ENCODE peak calls at places on chromosomes 1 and 21, in four cellular contexts. W is GM12878, U is HepG2, G is K562. M is an unnamed sample.

GRCh38 chr1:210707300-210707699 is 378.6 kb downstream of the HHAT start:
- DNase-seq in W (no peak), G (no peak), U (no peak), M (no peak)

GRCh38 chr21:20739421-20739820 is 258.8 kb upstream of the NCAM2 start:
- DNase-seq in W (no peak), G (peak), U (no peak), M (peak)

GRCh38 chr1:77484334-77484733 is 198.1 kb downstream of the ZZZ3 start:
- DNase-seq in U (no peak), G (no peak), W (no peak), M (no peak)

GRCh38 chr1:17460265-17460664 is 20.8 kb upstream of the RCC2 start:
- DNase-seq in W (no peak), U (no peak), G (peak), M (no peak)

GRCh38 chr1:155320661-155321576 is at the start of gene RUSC1:
- DNase-seq in U (no peak), W (no peak), G (peak), M (peak)

GRCh38 chr1:66312316-66312715 is 221.6 kb upstream of the SGIP1 start:
- DNase-seq in G (no peak), W (no peak), U (no peak), M (no peak)

GRCh38 chr21:45378258-45378966 is 26.6 kb upstream of the COL18A1 start:
- DNase-seq in G (no peak), W (no peak), U (no peak), M (peak)

GRCh38 chr1:46247433-46248121 is at the start of gene RAD54L:
- DNase-seq in W (peak), U (peak), G (peak), M (peak)

GRCh38 chr1:85575363-85575995 is 5.1 kb upstream of the CCN1 start:
- DNase-seq in W (no peak), U (no peak), G (no peak), M (no peak)

GRCh38 chr1:85576256-85576641 is 4.3 kb upstream of the CCN1 start:
- DNase-seq in U (no peak), G (no peak), W (no peak), M (no peak)

GRCh38 chr1:85577421-85578320 is 2.9 kb upstream of the CCN1 start:
- DNase-seq in G (no peak), U (no peak), W (no peak), M (no peak)

GRCh38 chr1:85578321-85579295 is 2.0 kb upstream of the CCN1 start:
- DNase-seq in U (peak), W (no peak), G (no peak), M (no peak)

DNA sequence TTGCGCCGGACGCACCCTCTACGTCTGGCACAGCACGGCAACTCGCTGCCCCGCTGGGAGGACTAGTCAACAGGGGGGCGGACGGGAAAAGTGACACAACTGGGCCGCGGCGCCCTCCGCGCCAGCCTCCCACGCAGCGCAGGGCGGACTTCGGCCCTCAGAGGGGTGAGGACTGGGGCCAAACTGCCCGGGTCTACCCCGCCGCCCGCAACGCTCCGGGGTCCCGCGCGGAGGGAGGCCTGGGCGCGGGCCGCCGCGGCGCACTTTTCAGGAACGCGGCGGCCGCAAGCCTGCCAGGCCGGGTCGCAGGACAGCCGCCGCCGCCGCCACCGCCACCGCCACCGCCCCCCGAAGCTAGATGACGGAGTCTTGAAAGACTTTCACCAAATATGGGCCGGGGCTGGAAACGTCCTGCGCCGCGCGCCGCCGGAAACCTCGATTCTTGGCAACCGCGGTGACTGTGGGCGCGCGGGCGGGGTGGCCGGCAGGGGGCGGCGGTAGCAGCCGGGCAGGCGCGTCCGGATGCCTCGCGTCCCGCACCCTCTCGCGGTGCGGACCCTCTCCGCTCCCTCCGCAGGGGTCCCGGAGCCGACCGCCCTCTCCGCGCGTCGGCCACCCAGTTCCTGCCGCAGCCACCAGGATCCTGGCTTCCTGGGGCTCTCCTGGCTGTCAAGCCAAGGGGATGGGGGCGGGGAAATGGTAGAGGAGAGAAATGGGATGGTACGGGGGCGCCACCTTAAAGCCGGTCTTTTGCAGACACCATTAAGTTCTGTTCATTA is 3.7 kb upstream of the CCN1 start:
- DNase-seq in U (peak), W (no peak), G (peak), M (peak)
- TF ChIP-seq CREB1 in U (no peak), W (peak), G (peak), M (no peak)

GRCh38 chr21:43881283-43881682 is 16.3 kb downstream of the AGPAT3 start:
- DNase-seq in U (no peak), W (no peak), G (no peak), M (no peak)

GRCh38 chr21:43879348-43880110 is 14.5 kb downstream of the AGPAT3 start:
- DNase-seq in G (no peak), W (no peak), U (no peak), M (no peak)

GRCh38 chr21:43877936-43878575 is 13.0 kb downstream of the AGPAT3 start:
- DNase-seq in W (no peak), G (no peak), U (no peak), M (no peak)

GRCh38 chr21:43881918-43882317 is 16.9 kb downstream of the AGPAT3 start:
- DNase-seq in W (no peak), G (no peak), U (no peak), M (no peak)

DNA sequence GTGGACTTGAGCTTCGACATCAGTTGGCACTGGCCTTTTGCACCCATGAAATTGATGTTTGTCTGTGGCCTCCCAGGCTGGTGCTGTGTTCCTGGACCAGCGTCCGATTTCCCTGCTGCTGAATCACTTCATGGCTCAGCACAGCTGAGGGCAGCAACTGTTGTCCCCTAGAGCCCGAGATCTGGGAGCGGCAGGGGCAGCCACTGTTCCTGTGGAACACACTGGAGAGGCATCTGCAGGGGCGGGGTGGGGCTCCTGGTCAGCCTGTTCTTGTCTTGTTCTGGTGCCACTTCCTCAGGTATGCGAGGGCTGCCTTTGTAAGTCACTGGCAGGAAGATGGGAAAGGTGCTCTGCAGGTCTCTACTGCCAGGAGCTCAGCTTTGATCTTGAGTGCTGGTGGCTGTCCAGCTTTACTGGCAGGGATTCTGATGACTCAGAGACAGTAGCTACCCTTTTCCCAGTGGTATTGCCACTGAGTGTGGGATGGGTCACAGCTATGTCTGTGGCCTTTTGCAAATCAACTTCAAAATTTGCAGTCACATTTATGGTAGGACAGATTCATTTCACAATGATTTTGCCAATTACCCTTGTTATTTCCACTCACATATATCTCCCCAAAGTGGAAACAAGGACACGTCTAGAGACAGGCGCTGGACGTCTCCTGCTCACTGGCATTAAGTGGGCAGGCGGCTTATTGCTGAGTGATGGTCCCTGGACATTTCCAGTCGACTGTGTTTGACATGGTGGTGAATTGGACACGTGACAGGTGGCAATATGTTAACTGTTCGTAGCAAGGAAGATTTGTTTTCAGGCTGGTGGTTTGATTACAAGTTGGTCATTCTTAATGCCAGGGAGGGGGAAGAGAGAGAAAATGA is 15.3 kb downstream of the AGPAT3 start:
- DNase-seq in W (no peak), G (no peak), U (no peak), M (no peak)
- TF ChIP-seq ETV6 in W (no peak), G (no peak), U (no peak), M (no peak)

GRCh38 chr21:38148046-38148445 is 108.7 kb upstream of the KCNJ15 start:
- DNase-seq in G (no peak), U (no peak), W (no peak), M (no peak)
- TF ChIP-seq CREB1 in G (no peak), U (no peak), W (no peak), M (no peak)

GRCh38 chr21:46412521-46413364 is 45.9 kb upstream of the DIP2A start:
- DNase-seq in U (no peak), W (no peak), G (no peak), M (no peak)
- TF ChIP-seq ETV6 in U (no peak), W (no peak), G (no peak), M (no peak)

DNA sequence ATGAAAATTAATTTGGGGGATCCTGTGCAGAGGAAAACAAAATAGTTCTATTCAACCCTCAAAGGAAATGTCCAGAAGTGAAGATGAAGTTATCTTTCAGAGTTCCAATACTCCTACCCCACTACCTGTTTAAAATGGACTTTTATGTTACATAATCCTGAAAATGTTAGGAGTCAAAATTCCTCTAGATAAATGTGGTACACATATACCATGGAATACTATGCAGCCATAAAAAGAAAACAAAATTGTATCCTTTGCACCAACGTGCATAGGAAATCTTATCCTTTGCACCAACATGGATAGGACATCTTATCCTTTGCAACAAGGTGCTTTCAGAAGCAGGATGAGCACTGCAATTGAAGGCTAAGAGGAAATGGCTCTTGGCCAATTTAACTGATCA is 245.2 kb downstream of the LTN1 start:
- DNase-seq in U (no peak), G (no peak), W (no peak), M (no peak)
- TF ChIP-seq CREB1 in U (no peak), G (no peak), W (no peak), M (no peak)

GRCh38 chr21:39020751-39021474 is 162.3 kb downstream of the PSMG1 start:
- DNase-seq in U (peak), G (no peak), W (no peak), M (no peak)
- TF ChIP-seq ETV6 in U (no peak), G (no peak), W (no peak), M (no peak)